ENCODE peak calls at places on chromosome 22, in nine cellular contexts. F is colonic mucosa; E is psoas muscle; K is CD8-positive, alpha-beta T cell; L is left ventricle myocardium inferior; Z is suprapubic skin; C is H9; O is AG04450; Q is fibroblast of lung. S is an unnamed sample.

GRCh38 chr22:21940521-21940920 is 12.1 kb downstream of the PPM1F start:
- DNase-seq in F (no peak), E (no peak), K (no peak), L (no peak), Z (no peak), C (no peak), O (no peak), Q (no peak), S (no peak)

GRCh38 chr22:26417406-26417805 is 11.7 kb upstream of the ASPHD2 start:
- DNase-seq in F (no peak), E (no peak), K (no peak), L (no peak), Z (no peak), C (no peak), O (no peak), Q (no peak), S (no peak)

GRCh38 chr22:22463855-22464540 is 44.5 kb downstream of the ZNF280B start:
- DNase-seq in F (peak), E (no peak), K (peak), L (no peak), Z (no peak), C (peak), O (peak), Q (peak), S (peak)

GRCh38 chr22:29080061-29080975 is 7.5 kb downstream of the KREMEN1 start:
- DNase-seq in F (no peak), E (no peak), K (no peak), L (no peak), Z (peak), C (no peak), O (no peak), Q (no peak), S (no peak)

GRCh38 chr22:21567456-21568206 is at the start of gene UBE2L3:
- DNase-seq in F (peak), E (peak), K (peak), L (peak), Z (peak), C (peak), O (peak), Q (peak), S (peak)

GRCh38 chr22:49959782-49960158 is 802 bp upstream of the PIM3 start:
- DNase-seq in F (peak), E (peak), K (peak), L (no peak), Z (peak), C (peak), O (no peak), Q (peak), S (no peak)

GRCh38 chr22:50340157-50340879 is 2.8 kb upstream of the PPP6R2 start:
- DNase-seq in F (no peak), E (no peak), K (no peak), L (no peak), Z (no peak), C (no peak), O (no peak), Q (peak), S (no peak)

GRCh38 chr22:49363526-49364230 is 464.0 kb downstream of the BRD1 start:
- DNase-seq in F (peak), E (no peak), K (no peak), L (no peak), Z (peak), C (no peak), O (no peak), Q (no peak), S (no peak)

GRCh38 chr22:22208657-22209056 is 35.9 kb upstream of the VPREB1 start:
- DNase-seq in F (no peak), E (no peak), K (no peak), L (no peak), Z (no peak), C (no peak), O (no peak), Q (no peak), S (no peak)

GRCh38 chr22:36900880-36901279 is 12.5 kb upstream of the CSF2RB start:
- DNase-seq in F (no peak), E (no peak), K (no peak), L (no peak), Z (no peak), C (peak), O (no peak), Q (no peak), S (no peak)

GRCh38 chr22:36901411-36902142 is 11.9 kb upstream of the CSF2RB start:
- DNase-seq in F (no peak), E (no peak), K (no peak), L (no peak), Z (no peak), C (no peak), O (no peak), Q (no peak), S (no peak)

GRCh38 chr22:36907464-36907863 is 6.0 kb upstream of the CSF2RB start:
- DNase-seq in F (no peak), E (no peak), K (no peak), L (no peak), Z (no peak), C (no peak), O (no peak), Q (no peak), S (no peak)

GRCh38 chr22:36902143-36902911 is 11.1 kb upstream of the CSF2RB start:
- DNase-seq in F (no peak), E (no peak), K (no peak), L (no peak), Z (no peak), C (no peak), O (no peak), Q (no peak), S (no peak)

GRCh38 chr22:36904260-36904659 is 9.2 kb upstream of the CSF2RB start:
- DNase-seq in F (no peak), E (no peak), K (no peak), L (no peak), Z (no peak), C (no peak), O (no peak), Q (no peak), S (no peak)
- H3K27ac ChIP-seq in F (no peak), E (no peak), K (no peak), L (no peak), Z (no peak), C (no peak), O (no peak), Q (no peak), S (no peak)

GRCh38 chr22:27883656-27884350 is 35.3 kb downstream of the PITPNB start:
- DNase-seq in F (no peak), E (no peak), K (no peak), L (no peak), Z (no peak), C (no peak), O (no peak), Q (no peak), S (no peak)

GRCh38 chr22:27877501-27877900 is 41.6 kb downstream of the PITPNB start:
- DNase-seq in F (no peak), E (no peak), K (no peak), L (no peak), Z (no peak), C (no peak), O (no peak), Q (peak), S (no peak)

GRCh38 chr22:27881404-27881803 is 37.7 kb downstream of the PITPNB start:
- DNase-seq in F (no peak), E (no peak), K (no peak), L (peak), Z (no peak), C (no peak), O (peak), Q (peak), S (peak)

GRCh38 chr22:27879923-27880322 is 39.1 kb downstream of the PITPNB start:
- DNase-seq in F (no peak), E (no peak), K (no peak), L (no peak), Z (no peak), C (no peak), O (no peak), Q (peak), S (no peak)

DNA sequence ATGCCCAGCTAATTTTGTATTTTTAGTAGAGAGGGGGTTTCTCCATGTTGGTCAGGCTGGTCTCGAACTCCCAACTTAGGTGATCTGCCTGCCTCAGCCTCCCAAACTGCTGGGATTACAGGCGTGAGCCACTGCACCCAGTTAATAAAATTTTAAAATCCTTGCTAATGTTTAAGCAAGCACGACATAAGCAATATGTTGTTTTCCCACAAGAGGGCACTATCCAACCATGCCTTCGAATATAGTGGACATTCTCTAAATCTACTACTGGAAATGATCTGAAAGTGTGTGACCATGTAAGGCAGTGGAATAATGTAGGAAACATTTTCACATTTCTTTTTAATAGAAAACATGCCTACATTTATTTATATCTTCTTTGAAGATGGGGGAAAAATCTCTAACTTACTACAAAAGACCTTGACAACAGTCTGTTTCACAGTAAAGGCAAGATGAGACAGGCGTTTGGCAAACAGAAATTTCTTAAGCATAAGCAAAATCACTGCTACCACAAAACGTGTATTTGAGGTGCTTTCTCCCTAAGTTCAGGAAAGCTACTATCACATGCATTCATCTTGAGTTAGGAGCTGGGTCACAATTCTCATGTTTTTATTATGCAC is 38.2 kb downstream of the PITPNB start:
- DNase-seq in F (peak), E (no peak), K (no peak), L (no peak), Z (no peak), C (no peak), O (peak), Q (peak), S (peak)
- H3K27ac ChIP-seq in F (peak), E (no peak), K (no peak), L (peak), Z (peak), C (no peak), O (peak), Q (peak), S (peak)

GRCh38 chr22:40209945-40210485 is 32.3 kb downstream of the TNRC6B start:
- DNase-seq in F (no peak), E (no peak), K (no peak), L (no peak), Z (no peak), C (no peak), O (no peak), Q (no peak), S (no peak)
- H3K27ac ChIP-seq in F (no peak), E (no peak), K (no peak), L (no peak), Z (no peak), C (peak), O (no peak), Q (no peak), S (no peak)

DNA sequence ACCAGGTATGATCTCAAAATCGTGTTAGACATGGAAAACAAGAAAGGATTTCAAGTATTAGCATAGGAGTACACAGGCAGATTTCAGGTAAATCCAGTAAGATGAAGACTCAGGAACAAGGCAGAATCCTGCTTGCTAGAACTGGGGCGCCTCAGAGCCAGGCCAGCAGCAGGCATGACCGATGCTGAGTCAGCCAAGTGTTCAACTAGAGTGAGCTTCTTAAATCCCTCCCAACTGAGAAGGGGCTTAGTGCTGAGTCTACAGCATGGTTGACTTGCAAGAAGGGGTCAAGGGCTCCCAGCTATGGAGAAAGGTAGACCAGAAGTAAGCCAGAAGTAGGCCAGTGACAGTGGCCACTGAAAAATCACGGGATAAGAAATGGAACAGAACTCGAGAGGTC is 12.4 kb downstream of the GRAP2 start:
- DNase-seq in F (no peak), E (no peak), K (no peak), L (no peak), Z (no peak), C (no peak), O (no peak), Q (no peak), S (no peak)
- H3K27ac ChIP-seq in F (no peak), E (no peak), K (peak), L (no peak), Z (no peak), C (no peak), O (no peak), Q (no peak), S (no peak)

GRCh38 chr22:27454807-27455450 is 346.6 kb downstream of the MN1 start:
- DNase-seq in F (no peak), E (no peak), K (no peak), L (no peak), Z (no peak), C (no peak), O (no peak), Q (peak), S (no peak)

GRCh38 chr22:27452916-27453315 is 348.6 kb downstream of the MN1 start:
- DNase-seq in F (no peak), E (no peak), K (no peak), L (no peak), Z (no peak), C (no peak), O (no peak), Q (no peak), S (no peak)

GRCh38 chr22:27452245-27452644 is 349.3 kb downstream of the MN1 start:
- DNase-seq in F (no peak), E (no peak), K (no peak), L (no peak), Z (no peak), C (no peak), O (no peak), Q (no peak), S (no peak)

GRCh38 chr22:27456696-27457503 is 344.7 kb downstream of the MN1 start:
- DNase-seq in F (no peak), E (no peak), K (no peak), L (no peak), Z (no peak), C (no peak), O (peak), Q (peak), S (no peak)

DNA sequence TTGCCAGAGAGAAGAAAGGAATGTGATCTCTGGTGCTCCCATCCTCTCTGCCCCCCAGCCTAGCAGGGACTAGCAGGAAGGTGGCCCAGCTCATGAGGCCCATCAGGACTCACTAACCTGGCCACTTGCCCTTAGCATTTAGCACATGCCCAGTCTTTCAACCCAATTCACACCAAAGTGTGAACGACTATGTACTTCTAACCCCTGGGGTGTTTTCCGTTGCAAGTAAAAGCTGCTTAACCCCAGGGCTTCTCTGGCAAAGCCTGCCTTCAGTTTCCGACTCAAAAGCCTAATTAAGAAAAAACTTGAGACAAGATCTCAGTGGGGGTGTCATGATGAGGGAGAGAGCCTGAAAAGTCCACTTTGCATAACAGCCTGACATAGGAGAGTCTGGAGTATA is 347.9 kb downstream of the MN1 start:
- DNase-seq in F (no peak), E (no peak), K (no peak), L (no peak), Z (no peak), C (no peak), O (no peak), Q (no peak), S (no peak)
- H3K27ac ChIP-seq in F (no peak), E (no peak), K (no peak), L (no peak), Z (no peak), C (no peak), O (no peak), Q (no peak), S (no peak)

DNA sequence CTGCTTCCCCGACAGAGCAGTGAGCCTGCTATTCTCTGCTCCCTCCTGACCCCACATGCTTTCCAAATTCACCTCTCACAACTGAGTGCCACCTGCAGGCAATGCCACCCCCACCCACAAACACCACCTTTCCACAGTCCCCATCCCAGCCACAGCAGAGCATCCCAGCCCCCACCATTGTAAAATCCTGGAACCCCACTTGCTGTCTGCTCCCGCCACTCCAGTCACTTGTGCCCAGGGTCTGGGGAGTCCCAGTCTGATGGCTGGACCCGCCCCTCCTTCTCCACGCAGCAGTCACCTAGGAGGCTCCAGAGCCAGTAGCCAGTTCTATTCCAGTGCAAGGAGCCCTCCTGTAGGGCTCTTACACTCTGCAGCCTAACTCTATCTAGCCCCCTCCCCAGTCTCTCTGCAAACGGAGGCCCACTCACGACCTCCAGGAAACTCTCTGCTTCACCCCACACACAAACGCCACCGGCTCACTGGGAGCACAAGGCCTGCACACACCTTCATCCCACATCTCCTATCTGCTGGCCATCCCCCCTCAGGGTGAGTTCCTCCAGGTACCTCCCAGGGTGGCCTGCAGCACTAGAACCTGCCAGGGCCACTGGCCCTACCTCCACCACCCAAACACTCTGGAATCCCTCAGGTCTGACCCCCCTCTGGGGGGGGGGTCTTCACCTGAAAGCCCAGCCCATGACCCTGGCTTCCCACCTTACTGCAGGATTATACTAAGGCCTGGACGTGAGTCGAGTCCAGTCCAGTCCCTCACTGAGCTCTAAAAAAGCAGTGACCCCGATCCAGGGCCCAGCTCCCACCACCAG is 1.4 kb downstream of the GNB1L start:
- DNase-seq in F (peak), E (no peak), K (no peak), L (no peak), Z (no peak), C (no peak), O (no peak), Q (no peak), S (no peak)
- H3K27ac ChIP-seq in F (no peak), E (peak), K (peak), L (no peak), Z (peak), C (no peak), O (no peak), Q (peak), S (no peak)

S was measured in caudate nucleus.